ENCODE peak calls at places on chromosomes 7 and 10, in six cellular contexts. T is HuH-7.5, G is fibroblast of the aortic adventitia, P is foreskin keratinocyte, R is Right ventricle myocardium inferior, D is HFF-Myc. O is an unnamed sample.

GRCh38 chr7:149761307-149761706 is 12.1 kb downstream of the ZNF467 start:
- DNase-seq in P (no peak), D (no peak), T (no peak), G (no peak), R (no peak), O (no peak)

GRCh38 chr10:3680186-3680585 is 104.8 kb downstream of the KLF6 start:
- DNase-seq in G (no peak), R (no peak), P (no peak), T (no peak), D (no peak), O (no peak)

GRCh38 chr7:46486264-46487206 is 565.5 kb upstream of the IGFBP3 start:
- DNase-seq in D (no peak), T (no peak), G (peak; percentile 86), R (no peak), P (peak; percentile 55), O (peak; percentile 88)

GRCh38 chr7:83732305-83732704 is 83.4 kb upstream of the SEMA3E start:
- DNase-seq in D (no peak), T (no peak), G (no peak), P (no peak), R (no peak), O (peak; percentile 30)

GRCh38 chr10:72335394-72336258 is 19.1 kb downstream of the DNAJB12 start:
- DNase-seq in R (peak; percentile 84), D (no peak), P (no peak), T (no peak), G (peak; percentile 65), O (no peak)

GRCh38 chr7:12833829-12834228 is 146.4 kb downstream of the ARL4A start:
- DNase-seq in G (no peak), D (no peak), P (no peak), T (no peak), R (no peak), O (no peak)

GRCh38 chr10:59894114-59894513 is 12.2 kb downstream of the CCDC6 start:
- DNase-seq in R (no peak), G (peak; percentile 88), D (no peak), T (no peak), P (peak; percentile 63), O (peak; percentile 94)

GRCh38 chr7:39507866-39508551 is 58.2 kb upstream of the YAE1 start:
- DNase-seq in D (no peak), R (no peak), P (no peak), T (no peak), G (peak; percentile 44), O (peak; percentile 57)

GRCh38 chr10:79223346-79224048 is 123.8 kb upstream of the PPIF start:
- DNase-seq in D (no peak), P (no peak), G (peak; percentile 75), T (no peak), R (peak; percentile 81), O (peak; percentile 80)

GRCh38 chr7:34787586-34787985 is 129.6 kb downstream of the NPSR1 start:
- DNase-seq in P (no peak), R (no peak), G (no peak), D (no peak), T (no peak), O (no peak)

GRCh38 chr10:69685802-69686585 is 55.9 kb downstream of the FAM241B start:
- DNase-seq in P (no peak), R (peak; percentile 85), D (no peak), G (no peak), T (no peak), O (peak; percentile 32)

GRCh38 chr7:108193593-108194498 is 63.7 kb upstream of the LAMB4 start:
- DNase-seq in G (no peak), R (no peak), D (no peak), P (no peak), T (no peak), O (no peak)

GRCh38 chr7:80453699-80454340 is 58.0 kb downstream of the GNAT3 start:
- DNase-seq in P (no peak), G (peak; percentile 61), R (no peak), T (no peak), D (peak; percentile 12), O (no peak)

GRCh38 chr7:117739085-117739484 is 134.2 kb downstream of the CTTNBP2 start:
- DNase-seq in G (no peak), D (no peak), R (no peak), P (no peak), T (no peak), O (no peak)

GRCh38 chr7:1914321-1914720 is 244.2 kb downstream of the ELFN1 start:
- DNase-seq in R (peak; percentile 70), T (no peak), P (no peak), G (peak; percentile 20), D (no peak), O (no peak)

GRCh38 chr7:156732091-156732621 is 91.6 kb downstream of the RNF32 start:
- DNase-seq in R (no peak), D (no peak), P (no peak), T (no peak), G (no peak), O (peak; percentile 9)

GRCh38 chr10:132470306-132471124 is 67.1 kb upstream of the INPP5A start:
- DNase-seq in P (no peak), D (no peak), T (no peak), G (no peak), R (peak; percentile 4), O (peak; percentile 38)

GRCh38 chr7:27238979-27239779 is 3.4 kb upstream of the EVX1 start:
- DNase-seq in G (no peak), P (no peak), T (peak; percentile 60), R (peak; percentile 62), D (no peak), O (no peak)

GRCh38 chr10:45487738-45488137 is 113.7 kb downstream of the ALOX5 start:
- DNase-seq in T (no peak), R (no peak), G (no peak), P (no peak), D (no peak), O (no peak)

GRCh38 chr7:158802535-158803199 is 26.6 kb downstream of the ESYT2 start:
- DNase-seq in T (no peak), P (peak; percentile 62), R (no peak), D (no peak), G (peak; percentile 67), O (peak; percentile 67)

GRCh38 chr7:55133630-55134392 is 115.0 kb downstream of the EGFR start:
- DNase-seq in G (peak; percentile 99), R (peak; percentile 73), T (no peak), D (peak; percentile 95), P (peak; percentile 87), O (peak; percentile 99)

GRCh38 chr7:82926477-82926876 is 236.2 kb downstream of the PCLO start:
- DNase-seq in P (no peak), G (no peak), D (no peak), T (no peak), R (no peak), O (no peak)

GRCh38 chr7:95933618-95934017 is 161.3 kb downstream of the DYNC1I1 start:
- DNase-seq in R (no peak), P (no peak), G (no peak), D (no peak), T (no peak), O (no peak)

GRCh38 chr10:15579605-15580004 is 140.1 kb downstream of the ITGA8 start:
- DNase-seq in G (peak; percentile 46), T (no peak), R (no peak), D (no peak), P (no peak), O (peak; percentile 6)

GRCh38 chr10:28091913-28092312 is 93.0 kb upstream of the ODAD2 start:
- DNase-seq in T (no peak), P (no peak), R (no peak), G (no peak), D (no peak), O (no peak)

GRCh38 chr10:34449836-34450235 is 365.3 kb downstream of the PARD3 start:
- DNase-seq in R (no peak), P (no peak), G (peak; percentile 12), T (no peak), D (no peak), O (no peak)

GRCh38 chr10:122510326-122510725 is 49.0 kb downstream of the HTRA1 start:
- DNase-seq in G (no peak), R (no peak), P (peak; percentile 96), D (no peak), T (no peak), O (peak; percentile 77)

GRCh38 chr7:39624935-39625694 is 1.7 kb downstream of the RALA start:
- DNase-seq in P (no peak), D (no peak), G (peak; percentile 88), R (no peak), T (no peak), O (no peak)

GRCh38 chr10:3926675-3927525 is 141.9 kb upstream of the KLF6 start:
- DNase-seq in G (peak; percentile 90), R (no peak), T (no peak), P (no peak), D (no peak), O (peak; percentile 72)

GRCh38 chr7:22193361-22194016 is 163.5 kb downstream of the RAPGEF5 start:
- DNase-seq in T (no peak), P (no peak), G (peak; percentile 51), R (peak; percentile 61), D (no peak), O (peak; percentile 50)

GRCh38 chr7:28988818-28989595 is 30.9 kb upstream of the TRIL start:
- DNase-seq in T (no peak), G (peak; percentile 97), R (no peak), D (peak; percentile 75), P (peak; percentile 83), O (peak; percentile 98)

GRCh38 chr10:114087255-114087654 is 43.6 kb downstream of the ADRB1 start:
- DNase-seq in G (no peak), P (no peak), D (no peak), T (no peak), R (no peak), O (no peak)

GRCh38 chr7:69412331-69413146 is 185.7 kb upstream of the AUTS2 start:
- DNase-seq in P (no peak), R (no peak), T (no peak), G (no peak), D (no peak), O (peak; percentile 83)

GRCh38 chr10:69816536-69816935 is 14.8 kb downstream of the COL13A1 start:
- DNase-seq in T (no peak), G (no peak), P (no peak), R (no peak), D (no peak), O (no peak)

GRCh38 chr10:132634241-132634946 is 96.8 kb downstream of the INPP5A start:
- DNase-seq in R (peak; percentile 21), G (no peak), T (no peak), D (no peak), P (no peak), O (no peak)

GRCh38 chr10:61464461-61465215 is 11.5 kb upstream of the TMEM26 start:
- DNase-seq in P (peak; percentile 22), T (no peak), R (no peak), D (no peak), G (peak; percentile 71), O (peak; percentile 85)

GRCh38 chr7:134865001-134865845 is 85.8 kb downstream of the CALD1 start:
- DNase-seq in T (no peak), P (no peak), D (peak; percentile 87), R (no peak), G (peak; percentile 66), O (peak; percentile 64)

GRCh38 chr10:85400981-85401695 is 965.5 kb downstream of the GRID1 start:
- DNase-seq in T (no peak), R (no peak), D (no peak), P (peak; percentile 52), G (no peak), O (no peak)

O was measured in astrocyte.